ENCODE peak calls at places on chromosomes 16 and 17, in four cellular contexts. H is caudate nucleus, X is HS-27A, L is HT1080. S is an unnamed sample.

GRCh38 chr17:60416368-60416925 is 5.8 kb upstream of the CHCT1 start:
- DNase-seq in X (no peak), H (no peak), L (no peak), S (no peak)

GRCh38 chr16:70589998-70590471 is 56.3 kb upstream of the IL34 start:
- DNase-seq in H (no peak), L (no peak), X (no peak), S (no peak)

GRCh38 chr17:65058151-65058550 is 1.6 kb upstream of the GNA13 start:
- DNase-seq in X (no peak), L (no peak), H (no peak), S (no peak)

GRCh38 chr17:38344127-38344745 is 480 bp upstream of the GPR179 start:
- DNase-seq in L (no peak), X (no peak), H (no peak), S (no peak)

GRCh38 chr16:2902337-2903130 is 9.2 kb upstream of the FLYWCH1 start:
- DNase-seq in X (no peak), H (no peak), L (no peak), S (no peak)

GRCh38 chr16:84842516-84843148 is 22.8 kb downstream of the CRISPLD2 start:
- DNase-seq in L (no peak), X (no peak), H (no peak), S (no peak)

GRCh38 chr17:69577098-69577497 is 162.6 kb downstream of the MAP2K6 start:
- DNase-seq in H (no peak), X (no peak), L (no peak), S (no peak)

GRCh38 chr16:83929811-83930555 is 23.1 kb upstream of the OSGIN1 start:
- DNase-seq in H (no peak), X (no peak), L (no peak), S (no peak)

GRCh38 chr16:87375426-87376135 is 8.0 kb downstream of the FBXO31 start:
- DNase-seq in X (no peak), H (no peak), L (peak; percentile 54), S (no peak)

GRCh38 chr17:54951286-54951685 is 17.2 kb downstream of the COX11 start:
- DNase-seq in L (no peak), H (no peak), X (no peak), S (no peak)

GRCh38 chr17:44304651-44305050 is 3.8 kb upstream of the RUNDC3A start:
- DNase-seq in H (no peak), L (no peak), X (no peak), S (no peak)

GRCh38 chr16:55817236-55817912 is 15.5 kb downstream of the CES1 start:
- DNase-seq in X (no peak), L (no peak), H (no peak), S (no peak)

GRCh38 chr17:36824678-36825091 is 112.6 kb upstream of the LHX1 start:
- DNase-seq in H (no peak), X (no peak), L (peak; percentile 32), S (peak; percentile 2)

GRCh38 chr16:49490321-49490705 is 116.7 kb downstream of the C16orf78 start:
- DNase-seq in X (no peak), H (no peak), L (no peak), S (no peak)

S was measured in retinal pigment epithelial cell.